ENCODE peak calls at places on chromosomes 13 and 19, in ten cellular contexts. E is H1, H is right lobe of liver, F is stomach, J is thoracic aorta, D is GM23248, Y is heart left ventricle, O is body of pancreas, Z is colonic mucosa, V is mammary epithelial cell. X is an unnamed sample.

GRCh38 chr13:75359266-75359665 is 122.7 kb downstream of the TBC1D4 start:
- DNase-seq in E (no peak), H (no peak), F (no peak), J (no peak), D (peak; percentile 97), Y (no peak), O (no peak), Z (no peak), V (peak; percentile 86), X (no peak)

GRCh38 chr13:35470671-35471465 is 5.6 kb downstream of the MAB21L1 start:
- DNase-seq in E (peak; percentile 80), H (no peak), F (no peak), J (no peak), D (peak; percentile 88), Y (peak; percentile 60), O (no peak), Z (peak; percentile 30), V (no peak), X (peak; percentile 72)

GRCh38 chr19:17495639-17496265 is 15.7 kb upstream of the PGLS start:
- DNase-seq in E (no peak), H (no peak), F (no peak), J (no peak), D (no peak), Y (no peak), O (no peak), Z (no peak), V (no peak), X (no peak)

GRCh38 chr13:43387880-43388279 is 364.5 kb downstream of the DNAJC15 start:
- DNase-seq in E (no peak), H (no peak), F (no peak), J (no peak), D (no peak), Y (no peak), O (no peak), Z (no peak), V (no peak), X (no peak)

GRCh38 chr13:79710376-79710775 is 229.4 kb downstream of the NDFIP2 start:
- DNase-seq in E (no peak), H (no peak), F (no peak), J (no peak), D (peak; percentile 78), Y (no peak), O (no peak), Z (no peak), V (peak; percentile 69), X (no peak)

GRCh38 chr13:51425410-51426042 is 27.3 kb downstream of the INTS6 start:
- DNase-seq in E (no peak), H (no peak), F (no peak), J (no peak), D (peak; percentile 79), Y (no peak), O (no peak), Z (no peak), V (no peak), X (no peak)

GRCh38 chr19:11281336-11282049 is 14.5 kb upstream of the TSPAN16 start:
- DNase-seq in E (no peak), H (no peak), F (no peak), J (no peak), D (no peak), Y (no peak), O (no peak), Z (no peak), V (peak; percentile 48), X (no peak)

GRCh38 chr13:30863796-30864195 is 42.3 kb upstream of the MEDAG start:
- DNase-seq in E (no peak), H (no peak), F (no peak), J (no peak), D (no peak), Y (no peak), O (no peak), Z (no peak), V (no peak), X (no peak)

GRCh38 chr19:15354557-15355296 is 22.4 kb upstream of the BRD4 start:
- DNase-seq in E (no peak), H (no peak), F (no peak), J (no peak), D (no peak), Y (no peak), O (no peak), Z (no peak), V (no peak), X (no peak)

GRCh38 chr19:19489804-19490204 is 25.5 kb downstream of the TSSK6 start:
- DNase-seq in E (no peak), H (no peak), F (peak; percentile 34), J (no peak), D (no peak), Y (no peak), O (no peak), Z (no peak), V (no peak), X (no peak)

GRCh38 chr19:19492026-19492610 is 23.2 kb downstream of the TSSK6 start:
- DNase-seq in E (no peak), H (no peak), F (no peak), J (no peak), D (no peak), Y (no peak), O (no peak), Z (no peak), V (no peak), X (no peak)

GRCh38 chr19:19490247-19490968 is 24.9 kb downstream of the TSSK6 start:
- DNase-seq in E (peak; percentile 87), H (peak; percentile 75), F (peak; percentile 79), J (peak; percentile 50), D (peak; percentile 88), Y (peak; percentile 78), O (peak; percentile 82), Z (peak; percentile 88), V (peak; percentile 60), X (peak; percentile 88)

GRCh38 chr19:19488875-19489690 is 26.3 kb downstream of the TSSK6 start:
- DNase-seq in E (peak; percentile 87), H (peak; percentile 87), F (peak; percentile 64), J (peak; percentile 77), D (peak; percentile 97), Y (peak; percentile 77), O (peak; percentile 89), Z (peak; percentile 92), V (peak; percentile 87), X (peak; percentile 89)

GRCh38 chr19:19491321-19492025 is 23.9 kb downstream of the TSSK6 start:
- DNase-seq in E (no peak), H (no peak), F (no peak), J (no peak), D (no peak), Y (no peak), O (no peak), Z (no peak), V (no peak), X (no peak)
- H3K36me3 ChIP-seq in E (peaks cover 26% of the 10 kb centered on the region), H (no peaks in the 10 kb centered on the region), F (peaks cover 48% of the 10 kb centered on the region), J (peaks cover 31% of the 10 kb centered on the region), D (peaks cover 10% of the 10 kb centered on the region), Y (peaks cover 18% of the 10 kb centered on the region), O (peaks cover 21% of the 10 kb centered on the region), Z (peaks cover 16% of the 10 kb centered on the region), V (peaks cover 17% of the 10 kb centered on the region), X (peaks cover 33% of the 10 kb centered on the region)

GRCh38 chr13:111920932-111921705 is 145.8 kb upstream of the SOX1 start:
- DNase-seq in E (no peak), H (no peak), F (peak; percentile 13), J (no peak), D (no peak), Y (no peak), O (no peak), Z (no peak), V (no peak), X (no peak)

GRCh38 chr13:111922086-111922485 is 144.9 kb upstream of the SOX1 start:
- DNase-seq in E (no peak), H (no peak), F (no peak), J (no peak), D (no peak), Y (no peak), O (no peak), Z (no peak), V (no peak), X (no peak)

GRCh38 chr13:111919286-111919685 is 147.7 kb upstream of the SOX1 start:
- DNase-seq in E (no peak), H (no peak), F (no peak), J (no peak), D (no peak), Y (no peak), O (no peak), Z (no peak), V (no peak), X (no peak)

GRCh38 chr13:111919826-111920225 is 147.1 kb upstream of the SOX1 start:
- DNase-seq in E (no peak), H (no peak), F (no peak), J (no peak), D (no peak), Y (no peak), O (no peak), Z (no peak), V (no peak), X (no peak)

DNA sequence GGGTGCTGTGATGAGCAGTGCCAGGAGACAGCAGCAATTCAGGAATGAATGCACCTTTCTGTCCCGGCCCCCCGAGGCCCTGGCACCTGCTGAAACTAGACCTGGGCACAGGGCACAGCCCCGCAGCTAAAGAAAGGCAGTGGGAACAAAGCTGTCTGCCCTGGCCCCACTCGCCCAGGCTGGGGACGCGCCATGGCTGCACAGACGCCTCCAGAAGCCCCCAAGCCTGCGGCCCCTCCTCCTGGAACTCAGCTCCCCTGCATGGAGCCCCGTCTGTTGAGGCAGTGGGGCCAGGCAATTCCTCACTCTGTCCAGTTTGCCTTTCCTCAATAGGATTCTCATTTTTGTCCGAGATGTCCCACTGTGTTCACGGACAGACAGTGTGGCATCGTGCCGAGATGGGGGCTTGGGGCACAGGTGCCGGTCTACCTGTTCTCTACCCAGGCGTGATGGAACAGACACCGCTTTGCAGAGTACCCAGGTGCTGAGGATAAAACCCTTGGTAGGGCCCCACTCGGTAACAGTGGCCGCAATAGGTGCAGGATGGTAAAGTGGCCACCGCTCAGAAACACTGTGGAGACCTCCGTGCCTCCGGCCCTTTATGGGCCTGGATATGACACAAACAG is 146.5 kb upstream of the SOX1 start:
- DNase-seq in E (no peak), H (no peak), F (peak; percentile 11), J (no peak), D (no peak), Y (no peak), O (no peak), Z (no peak), V (no peak), X (no peak)
- H3K27me3 ChIP-seq in E (no peaks in the 10 kb centered on the region), H (no peaks in the 10 kb centered on the region), F (no peaks in the 10 kb centered on the region), J (no peaks in the 10 kb centered on the region), D (no peaks in the 10 kb centered on the region), Y (no peaks in the 10 kb centered on the region), O (no peaks in the 10 kb centered on the region), Z (no peaks in the 10 kb centered on the region), V (no peaks in the 10 kb centered on the region), X (no peaks in the 10 kb centered on the region)

DNA sequence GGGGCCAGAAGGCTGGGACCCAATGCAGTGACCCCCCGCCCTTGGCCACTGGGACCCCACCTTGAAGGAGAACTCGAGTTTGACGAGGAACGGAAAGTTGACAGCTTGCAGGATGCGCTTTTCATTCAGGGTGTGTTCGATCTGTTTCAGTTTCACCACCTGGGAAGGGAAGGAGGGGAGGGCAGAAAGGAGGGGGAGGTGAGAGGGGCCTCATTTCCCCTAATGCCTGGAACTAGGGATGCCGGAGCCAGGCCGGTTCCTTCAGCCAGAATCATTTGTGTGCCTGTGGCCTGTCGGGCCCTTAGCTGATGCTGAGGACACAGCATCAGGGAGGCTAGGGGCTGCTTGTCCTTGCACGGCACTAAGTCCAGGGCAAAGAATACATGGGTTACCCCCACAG is 12.2 kb upstream of the SAMD1 start:
- DNase-seq in E (no peak), H (no peak), F (no peak), J (no peak), D (no peak), Y (no peak), O (no peak), Z (no peak), V (no peak), X (no peak)
- H3K36me3 ChIP-seq in E (no peaks in the 10 kb centered on the region), H (peaks cover 8% of the 10 kb centered on the region), F (peaks cover 98% of the 10 kb centered on the region), J (peaks cover 42% of the 10 kb centered on the region), D (peaks cover 14% of the 10 kb centered on the region), Y (peaks cover 37% of the 10 kb centered on the region), O (peaks cover 2% of the 10 kb centered on the region), Z (no peaks in the 10 kb centered on the region), V (peaks cover 5% of the 10 kb centered on the region), X (peaks cover 70% of the 10 kb centered on the region)

GRCh38 chr19:1961545-1961878 is 20.5 kb downstream of the CSNK1G2 start:
- DNase-seq in E (no peak), H (no peak), F (no peak), J (no peak), D (no peak), Y (no peak), O (no peak), Z (no peak), V (no peak), X (no peak)
- H3K27me3 ChIP-seq in E (no peaks in the 10 kb centered on the region), H (no peaks in the 10 kb centered on the region), F (no peaks in the 10 kb centered on the region), J (no peaks in the 10 kb centered on the region), D (no peaks in the 10 kb centered on the region), Y (no peaks in the 10 kb centered on the region), O (no peaks in the 10 kb centered on the region), Z (no peaks in the 10 kb centered on the region), V (no peaks in the 10 kb centered on the region), X (no peaks in the 10 kb centered on the region)